ENCODE peak calls at places on chromosomes 3 and 15, in nine cellular contexts. One of them, this sample, is unnamed.

GRCh38 chr3:154095832-154096421 is 25.3 kb upstream of the ARHGEF26 start:
- DNase-seq in sigmoid colon: no peak
- DNase-seq in H9: no peak
- DNase-seq in psoas muscle: no peak
- DNase-seq in right lobe of liver: no peak
- DNase-seq in SJSA1: no peak
- DNase-seq in pancreas: no peak
- DNase-seq in colonic mucosa: no peak
- DNase-seq in naive thymus-derived CD4-positive, alpha-beta T cell: no peak
- DNase-seq in this sample: no peak

GRCh38 chr3:46690798-46691197 is 2.7 kb downstream of the ALS2CL start:
- DNase-seq in naive thymus-derived CD4-positive, alpha-beta T cell: no peak
- DNase-seq in psoas muscle: no peak
- DNase-seq in right lobe of liver: no peak
- DNase-seq in colonic mucosa: peak; percentile 77
- DNase-seq in SJSA1: no peak
- DNase-seq in pancreas: no peak
- DNase-seq in sigmoid colon: no peak
- DNase-seq in H9: no peak
- DNase-seq in this sample: no peak

GRCh38 chr3:125460233-125460632 is 59.8 kb downstream of the SNX4 start:
- DNase-seq in SJSA1: no peak
- DNase-seq in psoas muscle: no peak
- DNase-seq in H9: no peak
- DNase-seq in colonic mucosa: no peak
- DNase-seq in sigmoid colon: no peak
- DNase-seq in right lobe of liver: no peak
- DNase-seq in naive thymus-derived CD4-positive, alpha-beta T cell: no peak
- DNase-seq in pancreas: no peak
- DNase-seq in this sample: no peak

GRCh38 chr3:127717357-127718243 is 44.8 kb downstream of the ABTB1 start:
- DNase-seq in sigmoid colon: no peak
- DNase-seq in naive thymus-derived CD4-positive, alpha-beta T cell: no peak
- DNase-seq in psoas muscle: no peak
- DNase-seq in H9: no peak
- DNase-seq in SJSA1: no peak
- DNase-seq in colonic mucosa: no peak
- DNase-seq in right lobe of liver: no peak
- DNase-seq in pancreas: no peak
- DNase-seq in this sample: no peak

GRCh38 chr15:94079968-94080367 is 151.4 kb upstream of the MCTP2 start:
- DNase-seq in colonic mucosa: no peak
- DNase-seq in naive thymus-derived CD4-positive, alpha-beta T cell: no peak
- DNase-seq in H9: no peak
- DNase-seq in right lobe of liver: no peak
- DNase-seq in sigmoid colon: no peak
- DNase-seq in psoas muscle: no peak
- DNase-seq in SJSA1: no peak
- DNase-seq in pancreas: no peak
- DNase-seq in this sample: no peak

GRCh38 chr3:165643433-165643824 is 193.8 kb downstream of the BCHE start:
- DNase-seq in SJSA1: no peak
- DNase-seq in psoas muscle: no peak
- DNase-seq in naive thymus-derived CD4-positive, alpha-beta T cell: no peak
- DNase-seq in H9: no peak
- DNase-seq in sigmoid colon: no peak
- DNase-seq in pancreas: no peak
- DNase-seq in colonic mucosa: no peak
- DNase-seq in right lobe of liver: no peak
- DNase-seq in this sample: no peak

GRCh38 chr3:14587733-14588360 is 47.7 kb upstream of the GRIP2 start:
- DNase-seq in naive thymus-derived CD4-positive, alpha-beta T cell: no peak
- DNase-seq in psoas muscle: no peak
- DNase-seq in right lobe of liver: peak; percentile 65
- DNase-seq in sigmoid colon: no peak
- DNase-seq in H9: no peak
- DNase-seq in colonic mucosa: no peak
- DNase-seq in SJSA1: peak; percentile 77
- DNase-seq in pancreas: no peak
- DNase-seq in this sample: no peak

GRCh38 chr3:71130516-71131384 is 452.8 kb downstream of the FOXP1 start:
- DNase-seq in colonic mucosa: peak; percentile 82
- DNase-seq in SJSA1: peak; percentile 72
- DNase-seq in naive thymus-derived CD4-positive, alpha-beta T cell: peak; percentile 76
- DNase-seq in pancreas: peak; percentile 72
- DNase-seq in H9: no peak
- DNase-seq in right lobe of liver: peak; percentile 73
- DNase-seq in psoas muscle: no peak
- DNase-seq in sigmoid colon: peak; percentile 86
- DNase-seq in this sample: no peak

GRCh38 chr3:104598848-104599501 is 767.7 kb upstream of the ALCAM start:
- DNase-seq in psoas muscle: no peak
- DNase-seq in right lobe of liver: no peak
- DNase-seq in colonic mucosa: peak; percentile 29
- DNase-seq in naive thymus-derived CD4-positive, alpha-beta T cell: no peak
- DNase-seq in H9: no peak
- DNase-seq in SJSA1: no peak
- DNase-seq in sigmoid colon: no peak
- DNase-seq in pancreas: peak; percentile 32
- DNase-seq in this sample: no peak

GRCh38 chr15:67097893-67098740 is 32.7 kb downstream of the SMAD3 start:
- DNase-seq in right lobe of liver: no peak
- DNase-seq in psoas muscle: peak; percentile 75
- DNase-seq in SJSA1: peak; percentile 86
- DNase-seq in naive thymus-derived CD4-positive, alpha-beta T cell: peak; percentile 35
- DNase-seq in colonic mucosa: peak; percentile 50
- DNase-seq in H9: no peak
- DNase-seq in sigmoid colon: peak; percentile 80
- DNase-seq in pancreas: no peak
- DNase-seq in this sample: no peak

GRCh38 chr3:47443611-47443995 is 32.1 kb downstream of the SCAP start:
- DNase-seq in SJSA1: no peak
- DNase-seq in sigmoid colon: no peak
- DNase-seq in right lobe of liver: peak; percentile 84
- DNase-seq in psoas muscle: no peak
- DNase-seq in colonic mucosa: peak; percentile 64
- DNase-seq in H9: no peak
- DNase-seq in naive thymus-derived CD4-positive, alpha-beta T cell: no peak
- DNase-seq in pancreas: no peak
- DNase-seq in this sample: no peak

GRCh38 chr15:33735637-33736247 is 232.6 kb upstream of the CHRM5 start:
- DNase-seq in colonic mucosa: no peak
- DNase-seq in H9: peak; percentile 41
- DNase-seq in sigmoid colon: no peak
- DNase-seq in naive thymus-derived CD4-positive, alpha-beta T cell: no peak
- DNase-seq in right lobe of liver: no peak
- DNase-seq in SJSA1: no peak
- DNase-seq in pancreas: no peak
- DNase-seq in psoas muscle: no peak
- DNase-seq in this sample: no peak

GRCh38 chr3:57973715-57974477 is 34.3 kb upstream of the FLNB start:
- DNase-seq in SJSA1: no peak
- DNase-seq in right lobe of liver: no peak
- DNase-seq in psoas muscle: no peak
- DNase-seq in naive thymus-derived CD4-positive, alpha-beta T cell: no peak
- DNase-seq in sigmoid colon: no peak
- DNase-seq in colonic mucosa: no peak
- DNase-seq in H9: no peak
- DNase-seq in pancreas: no peak
- DNase-seq in this sample: no peak
- H3K27ac ChIP-seq in SJSA1: peak overlapping the region; percentile 94
- H3K27ac ChIP-seq in right lobe of liver: no peak overlapping the region
- H3K27ac ChIP-seq in psoas muscle: no peak overlapping the region
- H3K27ac ChIP-seq in naive thymus-derived CD4-positive, alpha-beta T cell: no peak overlapping the region
- H3K27ac ChIP-seq in sigmoid colon: no peak overlapping the region
- H3K27ac ChIP-seq in colonic mucosa: peak overlapping the region; percentile 90
- H3K27ac ChIP-seq in H9: no peak overlapping the region
- H3K27ac ChIP-seq in pancreas: no peak overlapping the region
- H3K27ac ChIP-seq in this sample: no peak overlapping the region

GRCh38 chr15:90751300-90751825 is 34.2 kb downstream of the BLM start:
- DNase-seq in colonic mucosa: no peak
- DNase-seq in SJSA1: no peak
- DNase-seq in psoas muscle: no peak
- DNase-seq in pancreas: no peak
- DNase-seq in naive thymus-derived CD4-positive, alpha-beta T cell: no peak
- DNase-seq in H9: no peak
- DNase-seq in right lobe of liver: no peak
- DNase-seq in sigmoid colon: no peak
- DNase-seq in this sample: no peak

GRCh38 chr15:90744759-90745402 is 27.7 kb downstream of the BLM start:
- DNase-seq in SJSA1: no peak
- DNase-seq in pancreas: no peak
- DNase-seq in psoas muscle: no peak
- DNase-seq in right lobe of liver: no peak
- DNase-seq in colonic mucosa: no peak
- DNase-seq in H9: no peak
- DNase-seq in sigmoid colon: no peak
- DNase-seq in naive thymus-derived CD4-positive, alpha-beta T cell: no peak
- DNase-seq in this sample: no peak

GRCh38 chr15:90750186-90750585 is 33.0 kb downstream of the BLM start:
- DNase-seq in pancreas: no peak
- DNase-seq in colonic mucosa: no peak
- DNase-seq in right lobe of liver: no peak
- DNase-seq in sigmoid colon: no peak
- DNase-seq in naive thymus-derived CD4-positive, alpha-beta T cell: no peak
- DNase-seq in SJSA1: no peak
- DNase-seq in psoas muscle: no peak
- DNase-seq in H9: no peak
- DNase-seq in this sample: no peak

DNA sequence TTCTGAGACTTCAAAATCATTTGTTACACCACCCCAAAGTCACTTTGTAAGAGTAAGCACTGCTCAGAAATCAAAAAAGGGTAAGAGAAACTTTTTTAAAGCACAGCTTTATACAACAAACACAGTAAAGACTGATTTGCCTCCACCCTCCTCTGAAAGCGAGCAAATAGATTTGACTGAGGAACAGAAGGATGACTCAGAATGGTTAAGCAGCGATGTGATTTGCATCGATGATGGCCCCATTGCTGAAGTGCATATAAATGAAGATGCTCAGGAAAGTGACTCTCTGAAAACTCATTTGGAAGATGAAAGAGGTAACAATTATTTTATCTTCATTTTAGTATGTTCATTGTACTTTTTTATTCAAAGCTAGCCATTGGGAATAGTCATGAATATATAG is 32.6 kb downstream of the BLM start:
- DNase-seq in naive thymus-derived CD4-positive, alpha-beta T cell: no peak
- DNase-seq in H9: no peak
- DNase-seq in psoas muscle: no peak
- DNase-seq in SJSA1: no peak
- DNase-seq in right lobe of liver: no peak
- DNase-seq in colonic mucosa: no peak
- DNase-seq in sigmoid colon: no peak
- DNase-seq in pancreas: no peak
- DNase-seq in this sample: no peak
- H3K27ac ChIP-seq in naive thymus-derived CD4-positive, alpha-beta T cell: no peak overlapping the region
- H3K27ac ChIP-seq in H9: no peak overlapping the region
- H3K27ac ChIP-seq in psoas muscle: no peak overlapping the region
- H3K27ac ChIP-seq in SJSA1: no peak overlapping the region
- H3K27ac ChIP-seq in right lobe of liver: no peak overlapping the region
- H3K27ac ChIP-seq in colonic mucosa: no peak overlapping the region
- H3K27ac ChIP-seq in sigmoid colon: no peak overlapping the region
- H3K27ac ChIP-seq in pancreas: no peak overlapping the region
- H3K27ac ChIP-seq in this sample: peak overlapping the region; percentile 21

GRCh38 chr3:69967156-69967555 is 32.4 kb upstream of the SAMMSON start:
- DNase-seq in colonic mucosa: no peak
- DNase-seq in right lobe of liver: no peak
- DNase-seq in pancreas: no peak
- DNase-seq in sigmoid colon: no peak
- DNase-seq in H9: no peak
- DNase-seq in naive thymus-derived CD4-positive, alpha-beta T cell: no peak
- DNase-seq in psoas muscle: no peak
- DNase-seq in SJSA1: no peak
- DNase-seq in this sample: no peak
- H3K27ac ChIP-seq in colonic mucosa: no peak overlapping the region
- H3K27ac ChIP-seq in right lobe of liver: no peak overlapping the region
- H3K27ac ChIP-seq in pancreas: no peak overlapping the region
- H3K27ac ChIP-seq in sigmoid colon: no peak overlapping the region
- H3K27ac ChIP-seq in H9: no peak overlapping the region
- H3K27ac ChIP-seq in naive thymus-derived CD4-positive, alpha-beta T cell: no peak overlapping the region
- H3K27ac ChIP-seq in psoas muscle: no peak overlapping the region
- H3K27ac ChIP-seq in SJSA1: no peak overlapping the region
- H3K27ac ChIP-seq in this sample: peak overlapping the region; percentile 86

GRCh38 chr15:64861331-64861730 is 19.6 kb downstream of the PLEKHO2 start:
- DNase-seq in naive thymus-derived CD4-positive, alpha-beta T cell: no peak
- DNase-seq in colonic mucosa: no peak
- DNase-seq in sigmoid colon: no peak
- DNase-seq in pancreas: no peak
- DNase-seq in psoas muscle: no peak
- DNase-seq in H9: peak; percentile 27
- DNase-seq in SJSA1: no peak
- DNase-seq in right lobe of liver: no peak
- DNase-seq in this sample: no peak

GRCh38 chr15:64864080-64864479 is 22.4 kb downstream of the PLEKHO2 start:
- DNase-seq in naive thymus-derived CD4-positive, alpha-beta T cell: no peak
- DNase-seq in right lobe of liver: no peak
- DNase-seq in psoas muscle: no peak
- DNase-seq in colonic mucosa: no peak
- DNase-seq in pancreas: no peak
- DNase-seq in SJSA1: no peak
- DNase-seq in sigmoid colon: no peak
- DNase-seq in H9: no peak
- DNase-seq in this sample: no peak

GRCh38 chr15:64865126-64865997 is 23.6 kb downstream of the PLEKHO2 start:
- DNase-seq in right lobe of liver: no peak
- DNase-seq in colonic mucosa: no peak
- DNase-seq in psoas muscle: no peak
- DNase-seq in pancreas: no peak
- DNase-seq in naive thymus-derived CD4-positive, alpha-beta T cell: no peak
- DNase-seq in SJSA1: no peak
- DNase-seq in H9: peak; percentile 31
- DNase-seq in sigmoid colon: no peak
- DNase-seq in this sample: no peak

GRCh38 chr15:64859226-64859625 is 17.5 kb downstream of the PLEKHO2 start:
- DNase-seq in H9: no peak
- DNase-seq in pancreas: no peak
- DNase-seq in colonic mucosa: no peak
- DNase-seq in naive thymus-derived CD4-positive, alpha-beta T cell: no peak
- DNase-seq in SJSA1: no peak
- DNase-seq in right lobe of liver: no peak
- DNase-seq in sigmoid colon: no peak
- DNase-seq in psoas muscle: no peak
- DNase-seq in this sample: no peak

GRCh38 chr15:64861960-64862359 is 20.2 kb downstream of the PLEKHO2 start:
- DNase-seq in right lobe of liver: no peak
- DNase-seq in colonic mucosa: no peak
- DNase-seq in naive thymus-derived CD4-positive, alpha-beta T cell: no peak
- DNase-seq in pancreas: no peak
- DNase-seq in sigmoid colon: no peak
- DNase-seq in SJSA1: no peak
- DNase-seq in psoas muscle: no peak
- DNase-seq in H9: peak; percentile 43
- DNase-seq in this sample: no peak
- H3K27ac ChIP-seq in right lobe of liver: no peak overlapping the region
- H3K27ac ChIP-seq in colonic mucosa: no peak overlapping the region
- H3K27ac ChIP-seq in naive thymus-derived CD4-positive, alpha-beta T cell: no peak overlapping the region
- H3K27ac ChIP-seq in pancreas: no peak overlapping the region
- H3K27ac ChIP-seq in sigmoid colon: no peak overlapping the region
- H3K27ac ChIP-seq in SJSA1: no peak overlapping the region
- H3K27ac ChIP-seq in psoas muscle: no peak overlapping the region
- H3K27ac ChIP-seq in H9: no peak overlapping the region
- H3K27ac ChIP-seq in this sample: no peak overlapping the region

GRCh38 chr3:110526732-110527727 is 544.6 kb upstream of the NECTIN3 start:
- DNase-seq in sigmoid colon: no peak
- DNase-seq in SJSA1: peak; percentile 81
- DNase-seq in right lobe of liver: no peak
- DNase-seq in colonic mucosa: no peak
- DNase-seq in pancreas: no peak
- DNase-seq in naive thymus-derived CD4-positive, alpha-beta T cell: no peak
- DNase-seq in psoas muscle: no peak
- DNase-seq in H9: no peak
- DNase-seq in this sample: no peak
- H3K27ac ChIP-seq in sigmoid colon: no peak overlapping the region
- H3K27ac ChIP-seq in SJSA1: peak overlapping the region; percentile 95
- H3K27ac ChIP-seq in right lobe of liver: no peak overlapping the region
- H3K27ac ChIP-seq in colonic mucosa: no peak overlapping the region
- H3K27ac ChIP-seq in pancreas: no peak overlapping the region
- H3K27ac ChIP-seq in naive thymus-derived CD4-positive, alpha-beta T cell: no peak overlapping the region
- H3K27ac ChIP-seq in psoas muscle: no peak overlapping the region
- H3K27ac ChIP-seq in H9: peak overlapping the region; percentile 86
- H3K27ac ChIP-seq in this sample: no peak overlapping the region

This sample was measured in caudate nucleus.